ENCODE peak calls at places on chromosomes 2 and 18, in four cellular contexts. M is HepG2, G is A549, A is K562. L is an unnamed sample.

GRCh38 chr18:13192970-13193369 is 25.6 kb upstream of the LDLRAD4 start:
- DNase-seq in M (no peak), G (no peak), A (no peak), L (no peak)

GRCh38 chr2:99088017-99088416 is 53.5 kb upstream of the C2orf15 start:
- DNase-seq in G (no peak), M (no peak), A (no peak), L (no peak)

GRCh38 chr2:177799531-177799930 is 273.0 kb downstream of the PDE11A start:
- DNase-seq in A (peak), G (no peak), M (peak), L (peak)

GRCh38 chr2:120760446-120761135 is 24.9 kb downstream of the GLI2 start:
- DNase-seq in G (no peak), M (no peak), A (no peak), L (peak)

GRCh38 chr2:15861172-15861822 is 79.1 kb upstream of the MYCN start:
- DNase-seq in G (no peak), A (no peak), M (no peak), L (no peak)

GRCh38 chr2:8882094-8882493 is 44.7 kb upstream of the KIDINS220 start:
- DNase-seq in A (no peak), G (no peak), M (peak), L (peak)

GRCh38 chr2:145412155-145412554 is 892.2 kb upstream of the ZEB2 start:
- DNase-seq in A (no peak), M (no peak), G (no peak), L (no peak)

GRCh38 chr2:8515390-8515761 is 166.5 kb upstream of the ID2 start:
- DNase-seq in G (no peak), A (no peak), M (no peak), L (no peak)

GRCh38 chr18:60978338-60978737 is 354.9 kb upstream of the CDH20 start:
- DNase-seq in A (no peak), M (no peak), G (no peak), L (no peak)

GRCh38 chr2:88658890-88659881 is 31.9 kb upstream of the EIF2AK3 start:
- DNase-seq in A (peak), G (no peak), M (peak), L (no peak)

GRCh38 chr2:96502891-96503636 is 2.1 kb downstream of the NEURL3 start:
- DNase-seq in A (no peak), G (no peak), M (no peak), L (no peak)

GRCh38 chr18:67730884-67731283 is 214.4 kb upstream of the DSEL start:
- DNase-seq in M (no peak), A (no peak), G (peak), L (no peak)

GRCh38 chr2:151315381-151315903 is 26.0 kb upstream of the NMI start:
- DNase-seq in A (no peak), M (no peak), G (no peak), L (no peak)

GRCh38 chr2:38720613-38721241 is 30.4 kb downstream of the SRSF7 start:
- DNase-seq in A (no peak), M (no peak), G (no peak), L (no peak)

GRCh38 chr2:154707994-154708393 is 9.5 kb downstream of the KCNJ3 start:
- DNase-seq in A (no peak), M (no peak), G (no peak), L (no peak)

GRCh38 chr2:133812826-133813617 is 244.8 kb upstream of the NCKAP5 start:
- DNase-seq in G (no peak), A (no peak), M (no peak), L (no peak)

GRCh38 chr2:2647156-2647555 is 316.1 kb upstream of the MYT1L start:
- DNase-seq in A (no peak), G (no peak), M (no peak), L (no peak)

GRCh38 chr2:20992201-20992711 is 51.6 kb downstream of the APOB start:
- DNase-seq in A (no peak), G (no peak), M (no peak), L (no peak)

GRCh38 chr2:205386109-205386508 is 296.2 kb upstream of the NRP2 start:
- DNase-seq in M (no peak), G (no peak), A (no peak), L (no peak)

GRCh38 chr2:240640939-240641338 is 15.7 kb downstream of the GPR35 start:
- DNase-seq in M (peak), G (peak), A (peak), L (peak)

GRCh38 chr2:3040819-3041218 is 336.8 kb downstream of the EIPR1 start:
- DNase-seq in M (no peak), A (no peak), G (no peak), L (no peak)

GRCh38 chr2:72222829-72223564 is 75.3 kb upstream of the CYP26B1 start:
- DNase-seq in G (no peak), A (no peak), M (no peak), L (no peak)

GRCh38 chr18:9513971-9514512 is 38.7 kb downstream of the RALBP1 start:
- DNase-seq in G (peak), A (no peak), M (peak), L (no peak)

GRCh38 chr2:11500702-11501303 is 33.0 kb upstream of the GREB1 start:
- DNase-seq in G (no peak), A (no peak), M (no peak), L (no peak)

GRCh38 chr2:223039618-223040017 is 12.4 kb upstream of the KCNE4 start:
- DNase-seq in M (no peak), G (no peak), A (no peak), L (no peak)

GRCh38 chr2:223036756-223037432 is 15.1 kb upstream of the KCNE4 start:
- DNase-seq in G (no peak), M (no peak), A (no peak), L (peak)

GRCh38 chr2:223037433-223037800 is 14.6 kb upstream of the KCNE4 start:
- DNase-seq in M (no peak), A (no peak), G (no peak), L (no peak)

GRCh38 chr2:223032187-223033142 is 19.5 kb upstream of the KCNE4 start:
- DNase-seq in A (no peak), M (no peak), G (no peak), L (no peak)

DNA sequence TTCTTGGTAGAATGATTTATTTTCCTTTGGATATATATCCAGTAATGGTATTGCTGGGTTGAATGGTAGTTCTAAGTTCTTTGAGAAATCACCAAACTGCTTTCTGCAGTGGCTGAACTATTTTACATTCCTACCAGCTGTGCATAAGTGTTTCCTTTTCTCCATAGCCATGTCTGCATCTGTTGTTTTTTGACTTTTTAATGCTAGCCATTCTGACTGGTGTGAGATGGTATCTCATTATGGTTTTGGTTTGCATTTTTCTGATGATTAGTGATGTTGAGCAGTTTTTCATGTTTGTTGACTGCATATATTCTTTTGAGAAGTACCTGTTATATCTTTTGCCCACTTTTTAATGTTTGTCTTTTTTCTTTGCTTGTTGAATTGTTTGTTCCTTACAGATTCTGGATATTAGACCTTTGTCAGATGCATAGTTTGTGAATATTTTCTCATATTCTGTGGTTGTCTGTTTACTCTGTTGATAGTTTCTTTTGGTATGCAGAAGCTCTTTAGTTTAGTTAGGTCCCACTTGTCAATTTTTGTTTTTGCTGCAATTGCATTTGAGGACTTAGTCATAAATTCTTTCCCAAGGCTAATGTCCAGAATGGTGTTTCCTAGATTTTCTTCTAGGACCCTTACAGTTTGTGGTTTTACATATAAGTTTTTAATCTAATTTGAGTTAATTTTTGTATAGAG is 17.6 kb upstream of the KCNE4 start:
- DNase-seq in A (no peak), G (no peak), M (no peak), L (no peak)
- TF ChIP-seq NR3C1 in A (no peak), G (no peak), M (no peak), L (no peak)

GRCh38 chr2:138942466-138942865 is 162.3 kb upstream of the NXPH2 start:
- DNase-seq in A (no peak), M (peak), G (no peak), L (no peak)
- TF ChIP-seq NR3C1 in A (no peak), M (no peak), G (no peak), L (no peak)

GRCh38 chr2:70854416-70854815 is 18.8 kb upstream of the CD207 start:
- DNase-seq in M (no peak), A (no peak), G (no peak), L (no peak)

GRCh38 chr2:70855679-70856078 is 20.1 kb upstream of the CD207 start:
- DNase-seq in A (no peak), M (no peak), G (no peak), L (no peak)

GRCh38 chr2:70852824-70853223 is 17.2 kb upstream of the CD207 start:
- DNase-seq in A (no peak), M (no peak), G (no peak), L (no peak)

GRCh38 chr2:70850905-70851304 is 15.3 kb upstream of the CD207 start:
- DNase-seq in G (no peak), M (no peak), A (no peak), L (no peak)

DNA sequence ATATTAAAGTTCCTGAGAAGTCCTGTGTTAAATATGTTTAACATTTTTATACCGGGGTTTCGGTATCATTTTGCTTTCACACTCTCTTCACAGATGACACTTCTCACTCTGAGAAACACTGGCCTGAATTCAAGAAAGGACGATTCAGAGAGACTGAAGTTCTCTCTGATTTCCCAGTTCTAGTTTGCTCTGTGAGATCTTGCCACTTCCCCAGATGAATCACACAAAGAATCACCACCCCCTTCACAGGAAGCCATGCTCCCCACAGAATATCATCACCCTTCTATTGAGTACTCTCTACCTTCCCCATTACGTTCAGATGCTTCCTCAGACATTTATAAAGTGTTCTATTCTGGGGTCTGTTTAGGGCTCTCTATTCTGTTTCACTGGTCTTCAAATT is 16.1 kb upstream of the CD207 start:
- DNase-seq in A (no peak), M (no peak), G (no peak), L (no peak)
- TF ChIP-seq NR3C1 in A (no peak), M (no peak), G (no peak), L (no peak)

GRCh38 chr2:176083796-176084261 is at the start of gene EVX2:
- DNase-seq in A (no peak), M (no peak), G (no peak), L (no peak)
- TF ChIP-seq NR3C1 in A (no peak), M (no peak), G (no peak), L (no peak)

DNA sequence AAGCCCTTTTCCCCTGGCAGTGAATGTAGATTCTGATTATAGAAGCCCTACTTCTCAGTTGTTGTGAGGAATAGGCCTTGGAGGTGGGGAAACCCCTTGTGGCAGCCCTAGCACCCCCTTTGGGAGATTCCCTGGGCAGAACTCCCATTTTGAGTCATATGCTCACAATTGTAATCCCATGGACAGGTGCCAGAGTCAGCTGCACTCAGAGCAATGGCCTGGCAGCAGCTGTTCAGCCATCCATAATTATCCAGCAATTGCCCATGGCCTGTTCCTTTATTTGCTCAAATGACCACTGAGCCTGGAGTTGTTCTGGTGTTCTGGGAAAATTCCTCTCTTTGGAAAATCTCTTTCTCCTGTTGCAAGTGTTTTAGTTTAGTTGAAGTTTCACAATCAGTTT is 71.7 kb downstream of the PTRHD1 start:
- DNase-seq in M (no peak), G (no peak), A (no peak), L (no peak)
- TF ChIP-seq NR3C1 in M (no peak), G (no peak), A (no peak), L (no peak)

GRCh38 chr2:85776672-85777071 is 22.9 kb downstream of the ATOH8 start:
- DNase-seq in M (no peak), A (no peak), G (no peak), L (no peak)
- TF ChIP-seq NR3C1 in M (no peak), A (no peak), G (no peak), L (no peak)

GRCh38 chr2:239442192-239442591 is 41.4 kb upstream of the HDAC4 start:
- DNase-seq in G (no peak), A (no peak), M (no peak), L (no peak)

GRCh38 chr2:239443666-239444567 is 43.1 kb upstream of the HDAC4 start:
- DNase-seq in M (peak), A (no peak), G (peak), L (no peak)

GRCh38 chr2:239443102-239443620 is 42.3 kb upstream of the HDAC4 start:
- DNase-seq in G (no peak), M (no peak), A (no peak), L (no peak)

GRCh38 chr2:239444626-239445625 is 44.1 kb upstream of the HDAC4 start:
- DNase-seq in G (no peak), M (peak), A (no peak), L (no peak)

DNA sequence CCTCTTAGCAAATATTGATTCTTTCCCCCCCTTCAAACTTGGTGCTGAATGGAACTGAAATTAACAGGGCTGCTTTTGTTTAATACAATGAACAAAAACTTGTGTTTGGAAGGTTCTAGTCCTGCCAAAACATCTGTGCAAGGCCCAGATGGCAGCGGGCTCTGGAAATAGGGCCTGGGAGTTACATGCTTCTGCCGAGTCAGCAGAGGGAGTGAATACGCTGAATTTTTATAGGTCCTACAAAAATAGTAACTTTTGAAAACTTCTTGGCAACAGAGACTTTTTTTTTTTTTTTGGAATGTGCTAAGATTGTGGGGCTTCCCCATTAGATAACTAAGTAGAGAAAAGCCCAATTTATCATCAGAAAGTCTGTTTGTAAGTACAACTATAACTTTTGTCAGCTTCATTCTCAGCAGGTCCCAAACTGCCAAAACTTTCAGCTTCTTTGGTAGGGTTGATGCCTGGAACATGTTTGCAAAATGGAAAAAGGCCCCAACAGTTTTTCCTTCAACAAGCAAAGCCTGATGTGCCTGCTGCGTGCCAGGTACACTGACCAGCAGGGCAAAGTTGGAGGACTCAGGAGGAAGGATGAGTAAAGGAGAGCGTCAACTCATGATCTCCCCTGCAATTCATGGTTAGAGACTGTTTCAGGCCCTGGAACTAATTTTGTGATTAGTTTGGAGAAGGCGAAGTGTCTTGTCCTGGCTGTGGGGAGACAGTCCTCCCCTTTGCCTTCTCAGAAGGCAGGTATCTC is 45.1 kb upstream of the HDAC4 start:
- DNase-seq in G (no peak), M (peak), A (no peak), L (no peak)
- TF ChIP-seq NR3C1 in G (no peak), M (no peak), A (no peak), L (no peak)

DNA sequence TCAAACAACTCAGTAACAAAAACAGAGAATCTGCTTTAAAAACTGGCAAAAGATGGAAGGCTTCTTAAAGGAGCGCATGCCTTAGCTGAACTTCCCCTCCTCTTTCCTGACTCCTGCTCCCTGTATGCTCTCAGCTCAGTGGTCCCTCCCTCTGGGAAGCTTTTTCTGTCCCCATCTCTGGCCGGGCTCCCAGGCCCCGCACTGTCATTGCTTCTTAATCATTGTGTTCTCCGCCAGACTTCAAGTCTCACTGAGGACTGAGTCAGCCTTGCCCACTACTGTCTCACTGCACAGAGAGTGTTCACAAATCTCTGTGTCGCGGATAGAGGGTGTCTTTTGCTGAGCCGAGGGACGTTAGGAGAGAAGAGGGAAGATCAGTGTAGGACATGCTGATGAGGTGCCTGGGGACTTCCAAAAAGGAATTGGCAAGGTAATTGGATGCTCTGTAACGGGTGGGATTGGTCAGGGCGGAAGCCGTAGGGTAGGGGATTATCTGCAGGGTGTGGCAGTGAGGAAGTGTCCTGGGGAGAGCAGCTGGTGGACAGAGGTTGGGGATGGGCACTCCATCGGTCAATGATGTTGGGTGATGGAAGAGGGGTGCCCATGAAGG is 16.2 kb downstream of the TOGARAM2 start:
- DNase-seq in M (no peak), A (no peak), G (no peak), L (no peak)
- TF ChIP-seq NR3C1 in M (no peak), A (no peak), G (no peak), L (no peak)